ENCODE peak calls at places on chromosomes 6 and 20, in seven cellular contexts. X, L, S, A, V, Q and I are unnamed samples.
A peak's percentile ranks its signal among the peaks of the same experiment; 100 is the strongest.

GRCh38 chr6:112979830-112980229 is 632.7 kb downstream of the RFPL4B start:
- DNase-seq in X (no peak), L (peak; percentile 74), S (no peak), A (peak; percentile 86), V (no peak), Q (no peak), I (no peak)

GRCh38 chr6:85482206-85483040 is 32.5 kb downstream of the NT5E start:
- DNase-seq in X (no peak), L (no peak), S (no peak), A (peak; percentile 69), V (no peak), Q (no peak), I (no peak)

GRCh38 chr6:129893513-129894098 is 32.5 kb upstream of the TMEM244 start:
- DNase-seq in X (no peak), L (peak; percentile 58), S (peak; percentile 51), A (peak; percentile 61), V (no peak), Q (no peak), I (no peak)

GRCh38 chr6:42727084-42727601 is 4.7 kb upstream of the PRPH2 start:
- DNase-seq in X (peak; percentile 17), L (peak; percentile 41), S (peak; percentile 21), A (peak; percentile 64), V (no peak), Q (no peak), I (no peak)

GRCh38 chr20:11716239-11716944 is 201.3 kb upstream of the BTBD3 start:
- DNase-seq in X (no peak), L (peak; percentile 36), S (peak; percentile 90), A (peak; percentile 81), V (no peak), Q (peak; percentile 48), I (no peak)

GRCh38 chr20:5845686-5846651 is 95.8 kb downstream of the SHLD1 start:
- DNase-seq in X (no peak), L (no peak), S (peak; percentile 45), A (peak; percentile 30), V (no peak), Q (no peak), I (no peak)

GRCh38 chr20:35054804-35055203 is 37.8 kb downstream of the TRPC4AP start:
- DNase-seq in X (no peak), L (no peak), S (no peak), A (no peak), V (no peak), Q (no peak), I (no peak)

GRCh38 chr6:16805190-16805860 is 44.1 kb upstream of the ATXN1 start:
- DNase-seq in X (no peak), L (no peak), S (no peak), A (no peak), V (no peak), Q (no peak), I (no peak)

GRCh38 chr6:4910060-4910746 is 93.6 kb downstream of the RPP40 start:
- DNase-seq in X (no peak), L (no peak), S (no peak), A (no peak), V (no peak), Q (no peak), I (no peak)

GRCh38 chr6:126682440-126682839 is 342.5 kb downstream of the CENPW start:
- DNase-seq in X (no peak), L (no peak), S (no peak), A (peak; percentile 40), V (no peak), Q (no peak), I (no peak)

GRCh38 chr20:38117635-38118034 is 47.4 kb downstream of the TGM2 start:
- DNase-seq in X (no peak), L (peak; percentile 87), S (peak; percentile 66), A (peak; percentile 55), V (no peak), Q (no peak), I (no peak)

GRCh38 chr6:109458774-109459531 is 3.4 kb upstream of the MICAL1 start:
- DNase-seq in X (no peak), L (no peak), S (no peak), A (peak; percentile 36), V (no peak), Q (no peak), I (no peak)

GRCh38 chr6:100289285-100289684 is 175.4 kb downstream of the SIM1 start:
- DNase-seq in X (no peak), L (no peak), S (no peak), A (no peak), V (no peak), Q (no peak), I (no peak)

GRCh38 chr20:57990396-57990987 is 238.0 kb downstream of the ANKRD60 start:
- DNase-seq in X (no peak), L (peak; percentile 58), S (no peak), A (peak; percentile 77), V (no peak), Q (no peak), I (no peak)

GRCh38 chr20:10586296-10586695 is 87.5 kb downstream of the JAG1 start:
- DNase-seq in X (no peak), L (no peak), S (peak; percentile 58), A (no peak), V (no peak), Q (no peak), I (no peak)

GRCh38 chr6:45728674-45729073 is 287.0 kb downstream of the CLIC5 start:
- DNase-seq in X (no peak), L (no peak), S (peak; percentile 42), A (peak; percentile 79), V (no peak), Q (no peak), I (no peak)

GRCh38 chr20:54195483-54196472 is 12.1 kb upstream of the PFDN4 start:
- DNase-seq in X (no peak), L (no peak), S (no peak), A (no peak), V (no peak), Q (no peak), I (no peak)

GRCh38 chr6:53903357-53903756 is 108.6 kb downstream of the LRRC1 start:
- DNase-seq in X (no peak), L (no peak), S (no peak), A (no peak), V (no peak), Q (no peak), I (no peak)
- TF ChIP-seq CTCF in X (no peak), L (no peak), S (no peak), A (no peak), V (no peak), Q (no peak), I (no peak)

GRCh38 chr6:11622156-11622555 is 84.6 kb downstream of the TMEM170B start:
- DNase-seq in X (no peak), L (no peak), S (no peak), A (peak; percentile 52), V (no peak), Q (no peak), I (no peak)
- TF ChIP-seq CTCF in X (no peak), L (no peak), S (no peak), A (no peak), V (no peak), Q (no peak), I (no peak)

DNA sequence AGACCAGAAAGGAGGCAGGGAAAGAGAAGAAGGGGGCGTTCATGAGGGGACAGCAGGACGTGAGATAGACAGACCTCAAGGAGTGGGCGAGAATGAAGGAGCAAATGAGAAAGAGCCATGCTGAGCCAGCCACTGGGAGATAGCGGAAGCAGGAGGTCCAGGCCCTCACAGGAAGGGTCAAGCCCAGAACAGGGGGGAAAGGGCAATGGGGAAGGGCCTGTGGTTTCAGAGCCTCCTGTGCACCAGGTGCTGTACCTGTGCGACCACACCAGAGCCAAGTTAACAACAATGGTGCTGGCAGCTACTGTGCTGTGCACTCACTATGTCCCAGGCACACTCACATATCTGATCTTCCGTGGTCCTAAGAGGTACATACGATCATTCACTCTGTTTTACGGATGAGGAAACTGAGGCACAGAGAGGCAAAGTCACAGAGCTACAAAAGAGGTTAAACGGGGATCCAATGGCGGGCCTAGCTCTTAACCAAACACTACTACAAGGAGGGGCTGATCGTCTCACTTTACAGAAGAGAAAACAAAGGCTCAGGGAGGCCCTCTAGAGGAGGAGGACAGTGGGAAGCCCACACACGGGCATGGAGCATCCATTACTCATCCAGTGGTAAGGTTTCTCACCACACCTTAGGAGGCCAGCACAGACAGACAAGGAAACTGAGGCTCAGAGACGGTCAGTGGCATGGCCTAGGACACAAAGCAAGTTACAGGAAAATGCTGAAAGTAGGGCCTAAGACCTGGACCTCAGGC is 129.1 kb downstream of the PREX1 start:
- DNase-seq in X (no peak), L (no peak), S (no peak), A (no peak), V (no peak), Q (no peak), I (no peak)
- TF ChIP-seq CTCF in X (no peak), L (peak; percentile 5), S (no peak), A (no peak), V (no peak), Q (no peak), I (no peak)

GRCh38 chr6:135851442-135852271 is at the start of gene PDE7B:
- DNase-seq in X (peak; percentile 78), L (peak; percentile 89), S (peak; percentile 99), A (peak; percentile 98), V (peak; percentile 4), Q (peak; percentile 58), I (no peak)
- TF ChIP-seq CTCF in X (no peak), L (no peak), S (no peak), A (no peak), V (no peak), Q (no peak), I (no peak)

DNA sequence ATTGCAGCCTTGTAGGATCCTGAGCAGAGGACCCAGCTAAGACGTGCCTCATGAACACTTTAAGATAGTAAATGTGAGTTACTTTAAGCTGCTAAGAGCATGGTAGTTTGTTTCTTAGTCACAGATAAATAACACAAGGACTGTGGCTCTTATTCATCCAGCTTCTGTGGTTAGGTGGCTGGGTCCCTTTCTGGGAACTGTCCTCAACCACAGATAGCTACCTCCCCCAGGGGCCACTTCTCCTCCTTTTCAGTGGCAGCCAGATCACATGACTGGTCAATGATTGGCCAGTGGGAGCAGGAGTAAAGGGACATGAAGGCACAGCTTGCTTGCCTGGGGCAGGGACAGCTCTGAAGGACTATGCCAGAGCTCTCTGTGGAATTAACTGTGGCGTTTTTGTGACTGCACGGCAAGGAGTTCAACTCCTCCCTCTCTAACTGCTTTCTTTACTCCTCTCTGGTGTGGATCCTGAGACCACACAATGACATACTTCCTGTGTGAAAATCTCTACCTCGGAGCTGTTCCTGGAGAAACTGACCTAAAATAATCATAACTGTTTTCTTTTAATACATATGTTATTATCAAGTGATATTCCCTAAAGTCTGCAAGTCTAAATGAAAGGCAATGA is 76.5 kb downstream of the NRN1 start:
- DNase-seq in X (no peak), L (no peak), S (no peak), A (no peak), V (no peak), Q (no peak), I (no peak)
- TF ChIP-seq CTCF in X (no peak), L (no peak), S (no peak), A (no peak), V (no peak), Q (no peak), I (no peak)

GRCh38 chr6:12823847-12824246 is 107.3 kb downstream of the PHACTR1 start:
- DNase-seq in X (no peak), L (no peak), S (no peak), A (no peak), V (no peak), Q (no peak), I (no peak)
- TF ChIP-seq CTCF in X (no peak), L (no peak), S (no peak), A (no peak), V (no peak), Q (no peak), I (no peak)